ENCODE peak calls at places on chromosome 17, in four cellular contexts. N is CD8-positive, alpha-beta T cell; A is lower leg skin; U is WERI-Rb-1. G is an unnamed sample.

GRCh38 chr17:27746881-27747280 is 53.4 kb downstream of the NOS2 start:
- DNase-seq in N (no peak), U (no peak), A (peak; percentile 37), G (no peak)

GRCh38 chr17:4522661-4523060 is 24.0 kb downstream of the SPNS2 start:
- DNase-seq in U (no peak), A (no peak), N (no peak), G (no peak)

GRCh38 chr17:83081561-83082201 is 2.3 kb downstream of the METRNL start:
- DNase-seq in N (peak; percentile 67), U (no peak), A (peak; percentile 96), G (no peak)

GRCh38 chr17:48754500-48755261 is 26.1 kb upstream of the HOXB13 start:
- DNase-seq in A (no peak), U (no peak), N (no peak), G (no peak)

GRCh38 chr17:75684924-75685323 is 17.8 kb downstream of the SAP30BP start:
- DNase-seq in N (no peak), A (no peak), U (no peak), G (no peak)

GRCh38 chr17:18921912-18922451 is 30.0 kb upstream of the SLC5A10 start:
- DNase-seq in N (no peak), A (no peak), U (no peak), G (peak; percentile 88)

GRCh38 chr17:29155235-29155965 is 24.8 kb downstream of the MYO18A start:
- DNase-seq in U (no peak), N (peak; percentile 47), A (no peak), G (no peak)

GRCh38 chr17:74742153-74742515 is 5.1 kb downstream of the RAB37 start:
- DNase-seq in N (peak; percentile 40), A (no peak), U (no peak), G (peak; percentile 90)

GRCh38 chr17:39236981-39237441 is 11.3 kb upstream of the STAC2 start:
- DNase-seq in N (no peak), A (no peak), U (no peak), G (no peak)

GRCh38 chr17:79795795-79796569 is 895 bp downstream of the CBX8 start:
- DNase-seq in U (no peak), N (no peak), A (no peak), G (no peak)

GRCh38 chr17:43114101-43114691 is 11.0 kb downstream of the BRCA1 start:
- DNase-seq in N (no peak), U (no peak), A (no peak), G (no peak)

GRCh38 chr17:29789186-29790170 is 140.6 kb downstream of the SSH2 start:
- DNase-seq in U (no peak), A (no peak), N (no peak), G (no peak)

GRCh38 chr17:73304971-73305786 is 6.6 kb downstream of the CDC42EP4 start:
- DNase-seq in A (peak; percentile 91), N (no peak), U (peak; percentile 83), G (no peak)

GRCh38 chr17:44321246-44322120 is 3.1 kb downstream of the SLC25A39 start:
- DNase-seq in A (no peak), U (no peak), N (no peak), G (no peak)

GRCh38 chr17:73833779-73834613 is 189.8 kb upstream of the SDK2 start:
- DNase-seq in A (no peak), U (no peak), N (no peak), G (no peak)

GRCh38 chr17:50262001-50262794 is 12.1 kb upstream of the TMEM92 start:
- DNase-seq in U (peak; percentile 5), A (peak; percentile 78), N (no peak), G (no peak)

GRCh38 chr17:30477758-30478115 is 529 bp downstream of the GOSR1 start:
- DNase-seq in A (no peak), U (no peak), N (peak; percentile 38), G (peak; percentile 46)

GRCh38 chr17:54992797-54993639 is 24.5 kb downstream of the STXBP4 start:
- DNase-seq in U (no peak), N (no peak), A (no peak), G (peak; percentile 63)

GRCh38 chr17:43151880-43152456 is 19.0 kb upstream of the NBR1 start:
- DNase-seq in U (no peak), N (no peak), A (no peak), G (no peak)

GRCh38 chr17:70095455-70095854 is 20.4 kb downstream of the KCNJ16 start:
- DNase-seq in A (no peak), U (no peak), N (no peak), G (no peak)

GRCh38 chr17:29212681-29213121 is 32.5 kb upstream of the MYO18A start:
- DNase-seq in A (peak; percentile 53), N (no peak), U (no peak), G (no peak)

GRCh38 chr17:57256708-57257112 is 387 bp downstream of the MSI2 start:
- DNase-seq in U (peak; percentile 36), A (no peak), N (peak; percentile 72), G (peak; percentile 51)

GRCh38 chr17:77790143-77790829 is 168.2 kb upstream of the TNRC6C start:
- DNase-seq in N (no peak), A (no peak), U (no peak), G (no peak)

GRCh38 chr17:20999841-21000532 is 42.8 kb downstream of the USP22 start:
- DNase-seq in U (no peak), A (no peak), N (no peak), G (no peak)

GRCh38 chr17:4565209-4566141 is 5.1 kb upstream of the GGT6 start:
- DNase-seq in A (no peak), N (peak; percentile 50), U (peak; percentile 85), G (peak; percentile 78)

GRCh38 chr17:79997004-79997673 is 38.5 kb downstream of the TBC1D16 start:
- DNase-seq in N (peak; percentile 96), A (no peak), U (no peak), G (peak; percentile 65)

DNA sequence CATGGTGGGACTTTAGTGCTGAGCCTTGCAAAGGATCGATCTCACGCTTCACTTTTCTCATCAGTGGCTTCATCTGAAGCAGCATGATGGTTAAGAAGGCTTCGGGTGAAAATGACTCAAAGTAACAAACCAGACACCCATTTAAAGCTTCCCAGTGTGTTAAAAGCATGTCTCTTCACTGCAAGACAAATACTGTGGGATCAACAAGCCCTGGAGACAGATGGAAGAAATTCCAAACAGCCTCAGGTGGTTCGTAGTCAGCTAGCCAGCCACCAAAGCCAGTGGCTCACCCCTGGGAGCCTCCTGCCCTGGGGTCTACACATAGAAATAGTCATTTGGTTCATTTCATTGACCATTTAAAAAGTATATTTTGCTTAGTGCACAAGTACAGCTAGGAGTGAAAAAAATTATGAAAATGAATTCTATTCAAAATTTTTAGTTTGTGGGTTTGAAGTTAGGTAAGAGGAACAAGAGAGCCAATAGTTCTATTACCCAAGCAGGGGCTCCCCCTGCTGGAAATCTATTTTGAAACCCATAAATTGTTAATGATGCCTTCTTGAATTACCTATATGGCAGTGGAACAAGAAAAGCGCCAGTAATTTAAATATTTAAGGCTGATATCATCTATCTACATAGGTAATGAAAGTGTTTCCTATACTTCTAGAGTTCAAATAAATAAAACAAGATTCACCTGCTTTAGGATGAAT is 51.6 kb downstream of the PMP22 start:
- DNase-seq in N (no peak), U (peak; percentile 25), A (no peak), G (no peak)
- TF ChIP-seq CTCF in N (no peak), U (peak; percentile 26), A (no peak), G (peak; percentile 5)

GRCh38 chr17:17698371-17698770 is 17.1 kb downstream of the RAI1 start:
- DNase-seq in U (no peak), N (no peak), A (no peak), G (no peak)
- H3K4me3 ChIP-seq in U (no peak overlapping the region), N (no peak overlapping the region), A (no peak overlapping the region), G (no peak overlapping the region)

GRCh38 chr17:81095608-81095888 is 60.6 kb downstream of the BAIAP2 start:
- DNase-seq in N (no peak), U (no peak), A (no peak), G (peak; percentile 11)

GRCh38 chr17:81094744-81095607 is 60.0 kb downstream of the BAIAP2 start:
- DNase-seq in U (peak; percentile 91), N (peak; percentile 96), A (peak; percentile 97), G (peak; percentile 76)

GRCh38 chr17:81093576-81094223 is 58.7 kb downstream of the BAIAP2 start:
- DNase-seq in N (no peak), A (no peak), U (no peak), G (no peak)

GRCh38 chr17:81092518-81093095 is 57.7 kb downstream of the BAIAP2 start:
- DNase-seq in U (no peak), A (no peak), N (no peak), G (no peak)

DNA sequence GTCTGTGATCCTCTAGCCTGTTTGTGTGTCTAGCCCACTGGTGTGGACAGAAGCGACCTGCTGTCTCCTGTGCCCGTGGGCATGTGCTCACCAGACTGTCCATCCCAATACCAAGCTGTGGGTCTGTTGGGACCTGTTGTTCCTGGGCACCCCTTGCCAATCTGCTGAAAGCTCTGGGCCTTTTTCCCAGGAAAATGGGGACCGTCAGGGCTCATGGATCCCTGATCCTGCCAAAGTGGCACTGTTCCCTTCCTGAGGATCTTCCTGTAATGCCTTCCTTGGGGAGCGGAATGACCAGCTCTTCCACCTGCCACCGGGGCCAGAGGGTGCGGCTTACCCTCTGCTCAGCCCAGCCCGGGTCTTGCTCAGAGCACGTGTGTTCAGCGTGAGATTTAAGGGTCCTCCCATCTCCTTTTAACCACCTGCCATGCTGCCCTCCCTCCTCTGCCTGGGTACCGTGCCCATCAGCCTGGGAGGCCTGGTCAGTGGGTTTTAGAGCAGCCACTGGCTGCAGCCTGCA is 59.3 kb downstream of the BAIAP2 start:
- DNase-seq in N (no peak), U (no peak), A (no peak), G (no peak)
- TF ChIP-seq CTCF in N (no peak), U (no peak), A (no peak), G (no peak)

GRCh38 chr17:76707985-76708807 is 2.6 kb downstream of the MXRA7 start:
- DNase-seq in N (no peak), A (no peak), U (peak; percentile 98), G (no peak)
- H3K4me3 ChIP-seq in N (no peak overlapping the region), A (no peak overlapping the region), U (peak overlapping the region; percentile 67), G (no peak overlapping the region)

DNA sequence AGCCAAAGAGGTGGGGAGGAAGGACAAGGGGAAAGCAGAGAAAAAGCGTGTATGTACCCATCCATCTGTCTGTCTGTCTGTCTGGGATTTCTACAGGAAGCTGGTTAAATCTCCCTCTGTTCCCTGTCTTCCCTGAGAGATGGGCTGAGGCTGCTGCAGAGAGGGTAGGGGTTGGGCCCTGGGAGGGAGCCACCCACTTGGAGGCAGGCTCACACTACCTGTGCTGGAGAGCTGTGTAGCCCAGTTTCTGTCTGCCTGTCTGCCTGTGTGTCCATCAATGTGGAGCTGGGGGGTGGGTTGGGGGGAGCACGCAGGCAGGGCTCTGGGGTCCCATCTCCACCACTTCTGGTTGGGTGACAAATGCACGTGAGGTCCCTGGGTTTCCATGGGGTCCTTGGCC is 18.6 kb upstream of the C17orf113 start:
- DNase-seq in U (peak; percentile 44), A (no peak), N (no peak), G (no peak)
- TF ChIP-seq CTCF in U (no peak), A (no peak), N (no peak), G (no peak)

DNA sequence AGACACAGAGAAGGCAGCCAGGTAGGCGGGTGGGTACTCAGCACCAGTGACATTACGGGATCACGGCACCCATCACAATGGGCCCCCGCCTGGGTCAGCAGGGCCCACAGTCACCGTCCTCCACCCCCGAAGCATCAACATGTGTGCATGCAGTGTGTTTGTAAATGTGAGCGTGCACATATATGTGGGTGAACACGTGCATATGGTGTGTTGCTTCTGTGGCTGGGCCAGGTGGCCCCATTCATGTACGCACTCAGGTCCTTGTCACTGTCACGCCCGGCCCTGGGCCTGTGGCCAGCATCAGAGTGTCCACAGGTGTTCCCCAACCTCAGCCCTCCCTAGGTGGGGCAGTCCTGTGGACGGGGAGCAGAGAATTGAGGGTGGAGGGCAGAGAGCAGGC is 37.1 kb downstream of the TNFRSF13B start:
- DNase-seq in U (no peak), N (no peak), A (no peak), G (no peak)
- H3K4me3 ChIP-seq in U (no peak overlapping the region), N (no peak overlapping the region), A (no peak overlapping the region), G (no peak overlapping the region)

GRCh38 chr17:9529033-9529748 is 46.4 kb downstream of the STX8 start:
- DNase-seq in N (no peak), A (no peak), U (no peak), G (peak; percentile 43)
- TF ChIP-seq CTCF in N (no peak), A (no peak), U (peak; percentile 44), G (peak; percentile 45)

G was measured in GM12865.